ENCODE peak calls at places on chromosomes 1 and 21, in five cellular contexts. S is transverse colon, K is SK-N-SH, N is HepG2, J is H1. Q is an unnamed sample.

GRCh38 chr1:103162360-103162759 is 54.0 kb upstream of the COL11A1 start:
- DNase-seq in S (no peak), K (peak), N (no peak), J (no peak), Q (no peak)

GRCh38 chr1:159005676-159006075 is 4.0 kb upstream of the IFI16 start:
- DNase-seq in S (no peak), K (no peak), N (no peak), J (no peak), Q (no peak)

GRCh38 chr1:21904725-21905520 is 32.2 kb downstream of the HSPG2 start:
- DNase-seq in S (peak), K (no peak), N (no peak), J (no peak), Q (peak)

GRCh38 chr1:119766374-119766794 is 2.3 kb downstream of the HMGCS2 start:
- DNase-seq in S (no peak), K (no peak), N (peak), J (no peak), Q (no peak)

GRCh38 chr1:39422604-39423003 is 68.8 kb upstream of the BMP8A start:
- DNase-seq in S (no peak), K (peak), N (no peak), J (no peak), Q (no peak)

GRCh38 chr1:19656780-19657475 is 7.7 kb upstream of the HTR6 start:
- DNase-seq in S (no peak), K (no peak), N (no peak), J (no peak), Q (no peak)

GRCh38 chr1:24351918-24352637 is 32.9 kb downstream of the GRHL3 start:
- DNase-seq in S (no peak), K (no peak), N (no peak), J (no peak), Q (no peak)

GRCh38 chr1:32775640-32776337 is 41.4 kb downstream of the YARS1 start:
- DNase-seq in S (no peak), K (peak), N (no peak), J (no peak), Q (no peak)

GRCh38 chr1:165862448-165862847 is 35.0 kb downstream of the UCK2 start:
- DNase-seq in S (peak), K (no peak), N (no peak), J (no peak), Q (no peak)

GRCh38 chr1:50704126-50704525 is 255.9 kb downstream of the FAF1 start:
- DNase-seq in S (no peak), K (peak), N (peak), J (no peak), Q (no peak)

GRCh38 chr1:170623171-170623570 is 40.8 kb upstream of the PRRX1 start:
- DNase-seq in S (no peak), K (no peak), N (no peak), J (no peak), Q (no peak)

GRCh38 chr1:27045973-27046558 is 33.4 kb upstream of the TENT5B start:
- DNase-seq in S (peak), K (peak), N (peak), J (peak), Q (peak)

GRCh38 chr1:183431840-183432547 is 13.8 kb upstream of the NMNAT2 start:
- DNase-seq in S (no peak), K (no peak), N (no peak), J (no peak), Q (no peak)

GRCh38 chr21:32515869-32516268 is 69.5 kb downstream of the TCP10L start:
- DNase-seq in S (no peak), K (no peak), N (no peak), J (no peak), Q (no peak)

GRCh38 chr1:21665711-21666571 is 3.2 kb downstream of the RAP1GAP start:
- DNase-seq in S (no peak), K (no peak), N (no peak), J (no peak), Q (no peak)

GRCh38 chr1:27341525-27342252 is at the start of gene SYTL1:
- DNase-seq in S (peak), K (peak), N (peak), J (no peak), Q (peak)

GRCh38 chr21:38804617-38805281 is 980 bp upstream of the ETS2 start:
- DNase-seq in S (peak), K (peak), N (no peak), J (no peak), Q (peak)

GRCh38 chr1:19893687-19894086 is 11.5 kb downstream of the OTUD3 start:
- DNase-seq in S (no peak), K (no peak), N (no peak), J (no peak), Q (no peak)

GRCh38 chr1:20603473-20604464 is 14.9 kb downstream of the CDA start:
- DNase-seq in S (no peak), K (no peak), N (peak), J (no peak), Q (no peak)

GRCh38 chr1:41046347-41046775 is 24.8 kb upstream of the SLFNL1 start:
- DNase-seq in S (peak), K (no peak), N (no peak), J (no peak), Q (peak)

GRCh38 chr1:50531601-50532000 is 108.4 kb upstream of the DMRTA2 start:
- DNase-seq in S (no peak), K (no peak), N (no peak), J (no peak), Q (no peak)

GRCh38 chr1:86825294-86825693 is 88.6 kb downstream of the SELENOF start:
- DNase-seq in S (no peak), K (no peak), N (no peak), J (no peak), Q (no peak)

GRCh38 chr1:67608661-67609571 is 76.1 kb upstream of the GADD45A start:
- DNase-seq in S (no peak), K (peak), N (no peak), J (no peak), Q (no peak)

GRCh38 chr1:2046225-2046917 is 3.8 kb upstream of the PRKCZ start:
- DNase-seq in S (peak), K (peak), N (peak), J (peak), Q (peak)

GRCh38 chr1:61338899-61339298 is 256.5 kb downstream of the NFIA start:
- DNase-seq in S (no peak), K (no peak), N (peak), J (no peak), Q (no peak)

GRCh38 chr1:61337471-61337870 is 255.1 kb downstream of the NFIA start:
- DNase-seq in S (no peak), K (no peak), N (no peak), J (no peak), Q (no peak)

GRCh38 chr1:61337037-61337436 is 254.7 kb downstream of the NFIA start:
- DNase-seq in S (no peak), K (no peak), N (peak), J (no peak), Q (no peak)

GRCh38 chr1:61341426-61341825 is 259.1 kb downstream of the NFIA start:
- DNase-seq in S (no peak), K (no peak), N (no peak), J (no peak), Q (peak)

DNA sequence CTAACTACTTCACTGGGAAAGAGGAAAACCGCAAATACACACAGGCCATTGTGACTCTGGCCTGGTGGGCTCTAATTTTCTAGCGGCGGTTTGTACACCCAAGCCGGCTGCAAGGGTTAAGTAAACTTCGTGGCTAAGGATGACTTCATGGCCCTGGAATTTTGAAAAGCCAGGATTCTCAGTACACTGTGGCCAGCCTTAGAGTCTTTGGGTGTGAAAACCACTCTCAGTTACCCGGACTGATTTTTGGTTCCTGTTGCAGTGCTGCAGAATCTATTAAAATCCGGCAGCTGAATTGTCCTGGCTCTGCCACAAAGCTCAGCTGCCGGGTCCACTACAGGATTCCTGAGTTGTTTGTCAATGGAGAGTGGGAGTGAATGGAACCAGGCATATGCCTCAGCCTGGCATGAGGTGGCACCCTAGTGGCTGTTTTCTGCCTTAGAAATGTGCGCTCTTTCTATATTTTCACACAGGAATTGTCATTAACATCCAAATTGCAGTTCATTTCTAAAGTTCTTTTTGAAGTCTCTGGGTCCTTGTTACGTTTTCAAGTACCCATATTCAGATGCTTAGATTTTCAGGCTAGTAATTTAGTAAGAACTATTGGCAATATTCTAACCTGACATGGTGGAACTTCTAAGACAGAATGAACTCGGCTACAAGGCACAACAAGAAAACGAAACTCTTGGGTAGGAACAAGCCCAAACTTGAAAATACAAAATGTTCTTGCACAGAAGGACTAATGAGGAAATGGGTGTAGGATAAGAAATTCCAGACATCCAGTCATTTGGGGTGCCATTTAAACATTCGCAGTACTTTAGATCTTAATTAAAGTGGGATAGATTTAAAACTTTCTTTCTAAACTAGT is 255.9 kb downstream of the NFIA start:
- DNase-seq in S (peak), K (peak), N (peak), J (peak), Q (peak)
- TF ChIP-seq POLR2AphosphoS5 in S (peak), K (no peak), N (no peak), J (no peak), Q (peak)

GRCh38 chr1:112957133-112957812 is 1.3 kb upstream of the SLC16A1 start:
- DNase-seq in S (peak), K (peak), N (peak), J (peak), Q (no peak)

GRCh38 chr1:112954059-112954458 is 1.9 kb downstream of the SLC16A1 start:
- DNase-seq in S (no peak), K (no peak), N (no peak), J (no peak), Q (no peak)

GRCh38 chr1:112956503-112957132 is 622 bp upstream of the SLC16A1 start:
- DNase-seq in S (no peak), K (no peak), N (peak), J (no peak), Q (peak)

GRCh38 chr1:112955678-112956502 is at the start of gene SLC16A1:
- DNase-seq in S (peak), K (peak), N (peak), J (peak), Q (peak)

GRCh38 chr1:112954945-112955677 is 885 bp downstream of the SLC16A1 start:
- DNase-seq in S (peak), K (peak), N (peak), J (peak), Q (peak)
- TF ChIP-seq EP300 in S (no peak), K (no peak), N (no peak), J (no peak), Q (no peak)

GRCh38 chr1:42966688-42967609 is 8.3 kb upstream of the SLC2A1 start:
- DNase-seq in S (peak), K (no peak), N (peak), J (peak), Q (peak)
- TF ChIP-seq POLR2AphosphoS5 in S (peak), K (peak), N (no peak), J (peak), Q (no peak)

DNA sequence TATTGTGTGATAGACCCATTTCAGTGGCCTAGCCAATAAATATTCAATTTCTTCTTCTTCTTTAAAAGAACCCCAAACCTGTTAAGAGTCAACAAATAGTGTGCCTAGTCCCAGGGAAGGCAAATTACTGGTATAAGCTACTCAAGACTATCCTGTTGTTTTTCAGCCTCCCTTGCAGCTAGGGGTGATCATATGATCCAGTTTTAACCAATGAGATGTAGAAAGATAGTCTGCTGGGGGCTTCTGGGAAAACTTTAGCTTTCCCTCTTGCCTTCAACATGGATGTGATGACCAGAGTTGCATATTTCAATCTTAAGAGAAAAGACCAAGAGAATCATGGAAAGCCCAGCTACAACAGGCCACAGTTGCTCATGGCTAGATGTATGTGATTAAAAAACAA is 4.7 kb upstream of the NUP210L start:
- DNase-seq in S (no peak), K (no peak), N (no peak), J (no peak), Q (no peak)
- TF ChIP-seq EP300 in S (no peak), K (no peak), N (no peak), J (no peak), Q (no peak)

DNA sequence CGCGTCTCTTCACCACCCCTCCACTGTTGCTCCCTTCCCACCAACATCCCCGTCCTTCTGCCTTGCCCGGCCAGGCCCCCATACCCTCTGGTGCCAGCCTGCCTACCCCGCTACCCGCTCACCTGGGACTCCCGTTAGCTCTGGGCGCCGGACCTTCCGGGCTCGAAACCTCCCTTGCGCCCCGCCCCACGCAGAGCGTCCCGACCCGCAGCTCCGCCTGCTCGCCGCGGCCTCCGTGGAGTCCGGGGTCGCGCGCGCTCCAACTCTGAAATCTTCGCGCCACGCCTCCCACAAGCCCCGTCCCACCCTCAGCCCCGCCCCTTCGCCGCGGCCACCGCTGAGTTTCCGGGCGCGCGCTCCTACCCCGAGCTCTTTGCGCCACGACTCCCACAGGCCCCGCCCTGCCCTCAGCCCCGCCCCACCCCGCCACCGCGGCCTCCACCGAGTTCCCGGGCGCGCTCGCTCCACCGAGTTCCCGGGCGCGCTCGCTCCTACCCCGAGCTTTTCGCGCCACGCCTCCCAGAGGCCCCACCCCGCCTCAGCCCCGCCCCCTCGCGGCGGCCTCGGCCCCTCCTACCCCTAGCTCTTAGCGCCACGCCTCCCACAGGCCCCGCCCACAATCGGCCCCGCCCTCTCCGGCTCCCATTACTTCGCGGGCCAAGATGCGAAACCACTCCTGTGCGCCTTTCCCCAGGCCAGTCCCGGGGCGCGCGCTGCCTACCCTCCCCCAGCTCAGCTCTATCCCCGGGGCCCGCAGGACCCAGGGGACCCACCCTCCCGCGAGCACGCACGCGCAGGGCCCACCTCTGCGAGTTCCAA is at the start of gene IFT25:
- DNase-seq in S (peak), K (peak), N (peak), J (peak), Q (peak)
- TF ChIP-seq POLR2AphosphoS5 in S (peak), K (peak), N (peak), J (peak), Q (peak)